ENCODE peak calls at places on chromosomes 11 and 22, in four cellular contexts. I is NCI-H774, N is pons, K is HEK293T. C is an unnamed sample.

GRCh38 chr11:123450593-123450992 is 20.5 kb downstream of the GRAMD1B start:
- DNase-seq in I (no peak), N (no peak), K (no peak), C (peak)

GRCh38 chr11:78109011-78109685 is 29.5 kb upstream of the NDUFC2 start:
- DNase-seq in I (no peak), N (no peak), K (no peak), C (peak)

GRCh38 chr11:107042748-107043147 is 24.5 kb upstream of the GUCY1A2 start:
- DNase-seq in I (no peak), N (no peak), K (no peak), C (no peak)

GRCh38 chr11:15667127-15667725 is 552.5 kb downstream of the INSC start:
- DNase-seq in I (no peak), N (no peak), K (no peak), C (no peak)

GRCh38 chr11:64864473-64865285 is 13.7 kb downstream of the EHD1 start:
- DNase-seq in I (no peak), N (no peak), K (no peak), C (peak)

GRCh38 chr11:132361011-132361550 is 990.7 kb downstream of the NTM start:
- DNase-seq in I (no peak), N (no peak), K (no peak), C (no peak)

GRCh38 chr11:69878144-69878883 is 59.1 kb upstream of the FGF3 start:
- DNase-seq in I (no peak), N (no peak), K (no peak), C (no peak)

GRCh38 chr11:2975594-2975993 is 16.5 kb downstream of the NAP1L4 start:
- DNase-seq in I (peak), N (peak), K (peak), C (peak)

GRCh38 chr11:14075679-14076078 is 113.2 kb downstream of the SPON1 start:
- DNase-seq in I (no peak), N (no peak), K (no peak), C (no peak)

GRCh38 chr11:22177186-22177585 is 15.7 kb upstream of the ANO5 start:
- DNase-seq in I (no peak), N (no peak), K (peak), C (no peak)

GRCh38 chr11:126139541-126140091 is 71.8 kb downstream of the RPUSD4 start:
- DNase-seq in I (no peak), N (no peak), K (no peak), C (peak)

GRCh38 chr11:134124660-134125451 is 56.0 kb downstream of the JAM3 start:
- DNase-seq in I (no peak), N (no peak), K (no peak), C (peak)

GRCh38 chr11:27158763-27159679 is 118.4 kb downstream of the BBOX1 start:
- DNase-seq in I (peak), N (peak), K (peak), C (peak)

GRCh38 chr11:43580735-43581369 is 99.7 kb upstream of the HSD17B12 start:
- DNase-seq in I (no peak), N (no peak), K (peak), C (peak)

GRCh38 chr22:44024288-44024908 is at the start of gene PARVB:
- DNase-seq in I (no peak), N (no peak), K (peak), C (peak)

GRCh38 chr11:27847496-27847895 is 147.2 kb upstream of the BDNF start:
- DNase-seq in I (no peak), N (peak), K (no peak), C (no peak)

GRCh38 chr11:5196067-5196466 is 4.4 kb downstream of the OR51V1 start:
- DNase-seq in I (no peak), N (no peak), K (no peak), C (peak)

GRCh38 chr22:42368379-42369249 is 63.6 kb downstream of the NFAM1 start:
- DNase-seq in I (no peak), N (no peak), K (no peak), C (no peak)

GRCh38 chr11:100932474-100933100 is 197.0 kb downstream of the PGR start:
- DNase-seq in I (no peak), N (peak), K (peak), C (peak)

GRCh38 chr22:26643368-26644100 is 13.9 kb upstream of the MIAT start:
- DNase-seq in I (no peak), N (no peak), K (no peak), C (no peak)

GRCh38 chr11:108601150-108601549 is 7.6 kb upstream of the EXPH5 start:
- DNase-seq in I (no peak), N (no peak), K (no peak), C (no peak)

GRCh38 chr22:50225200-50225969 is 19.4 kb downstream of the TUBGCP6 start:
- DNase-seq in I (no peak), N (no peak), K (no peak), C (no peak)

GRCh38 chr11:133955091-133955846 is 1.5 kb downstream of the IGSF9B start:
- DNase-seq in I (no peak), N (no peak), K (no peak), C (peak)

GRCh38 chr11:11501546-11502274 is 120.1 kb downstream of the GALNT18 start:
- DNase-seq in I (no peak), N (no peak), K (no peak), C (peak)

GRCh38 chr11:11940551-11940950 is 67.9 kb downstream of the DKK3 start:
- DNase-seq in I (no peak), N (no peak), K (no peak), C (no peak)

GRCh38 chr22:22546490-22546889 is 12.6 kb downstream of the PRAME start:
- DNase-seq in I (no peak), N (peak), K (no peak), C (no peak)

GRCh38 chr11:11582261-11582701 is 39.5 kb downstream of the GALNT18 start:
- DNase-seq in I (no peak), N (peak), K (no peak), C (peak)

GRCh38 chr22:40637181-40638150 is 947 bp upstream of the MRTFA start:
- DNase-seq in I (no peak), N (peak), K (peak), C (peak)